ENCODE peak calls at places on chromosome 7, in seven cellular contexts. One of them, this sample, is unnamed.

GRCh38 chr7:143013897-143014296 is 13.0 kb downstream of the OR9A2 start:
- DNase-seq in H9: no peak
- DNase-seq in upper lobe of right lung: no peak
- DNase-seq in glutamatergic neuron: no peak
- DNase-seq in activated naive CD4-positive, alpha-beta T cell: no peak
- DNase-seq in T-helper 2 cell: no peak
- DNase-seq in RPMI8226: no peak
- DNase-seq in this sample: no peak

GRCh38 chr7:132061931-132062330 is 505.5 kb upstream of the PODXL start:
- DNase-seq in H9: no peak
- DNase-seq in T-helper 2 cell: no peak
- DNase-seq in glutamatergic neuron: no peak
- DNase-seq in upper lobe of right lung: no peak
- DNase-seq in RPMI8226: no peak
- DNase-seq in activated naive CD4-positive, alpha-beta T cell: no peak
- DNase-seq in this sample: no peak

GRCh38 chr7:147636553-147636952 is 954.0 kb upstream of the C7orf33 start:
- DNase-seq in activated naive CD4-positive, alpha-beta T cell: no peak
- DNase-seq in upper lobe of right lung: no peak
- DNase-seq in T-helper 2 cell: no peak
- DNase-seq in H9: no peak
- DNase-seq in RPMI8226: no peak
- DNase-seq in glutamatergic neuron: no peak
- DNase-seq in this sample: no peak

GRCh38 chr7:110534241-110534931 is 556.5 kb upstream of the LRRN3 start:
- DNase-seq in T-helper 2 cell: peak
- DNase-seq in activated naive CD4-positive, alpha-beta T cell: no peak
- DNase-seq in RPMI8226: peak
- DNase-seq in H9: no peak
- DNase-seq in glutamatergic neuron: no peak
- DNase-seq in upper lobe of right lung: no peak
- DNase-seq in this sample: no peak

GRCh38 chr7:985915-986741 is 3.1 kb downstream of the CYP2W1 start:
- DNase-seq in H9: no peak
- DNase-seq in glutamatergic neuron: no peak
- DNase-seq in T-helper 2 cell: no peak
- DNase-seq in activated naive CD4-positive, alpha-beta T cell: no peak
- DNase-seq in upper lobe of right lung: peak
- DNase-seq in RPMI8226: no peak
- DNase-seq in this sample: no peak

GRCh38 chr7:33654641-33655040 is 250.7 kb upstream of the BMPER start:
- DNase-seq in activated naive CD4-positive, alpha-beta T cell: no peak
- DNase-seq in RPMI8226: no peak
- DNase-seq in upper lobe of right lung: no peak
- DNase-seq in glutamatergic neuron: no peak
- DNase-seq in H9: no peak
- DNase-seq in T-helper 2 cell: no peak
- DNase-seq in this sample: no peak

GRCh38 chr7:110507832-110508231 is 583.1 kb upstream of the LRRN3 start:
- DNase-seq in RPMI8226: no peak
- DNase-seq in activated naive CD4-positive, alpha-beta T cell: no peak
- DNase-seq in glutamatergic neuron: no peak
- DNase-seq in H9: no peak
- DNase-seq in T-helper 2 cell: no peak
- DNase-seq in upper lobe of right lung: no peak
- DNase-seq in this sample: no peak

GRCh38 chr7:71752171-71752935 is 620.4 kb downstream of the GALNT17 start:
- DNase-seq in upper lobe of right lung: peak
- DNase-seq in activated naive CD4-positive, alpha-beta T cell: no peak
- DNase-seq in glutamatergic neuron: peak
- DNase-seq in H9: peak
- DNase-seq in T-helper 2 cell: peak
- DNase-seq in RPMI8226: peak
- DNase-seq in this sample: no peak

GRCh38 chr7:103293526-103293925 is 3.7 kb upstream of the PMPCB start:
- DNase-seq in activated naive CD4-positive, alpha-beta T cell: no peak
- DNase-seq in upper lobe of right lung: no peak
- DNase-seq in T-helper 2 cell: no peak
- DNase-seq in RPMI8226: no peak
- DNase-seq in glutamatergic neuron: no peak
- DNase-seq in H9: no peak
- DNase-seq in this sample: no peak

GRCh38 chr7:74183653-74184450 is 9.7 kb downstream of the EIF4H start:
- DNase-seq in glutamatergic neuron: no peak
- DNase-seq in H9: no peak
- DNase-seq in RPMI8226: peak
- DNase-seq in activated naive CD4-positive, alpha-beta T cell: no peak
- DNase-seq in T-helper 2 cell: no peak
- DNase-seq in upper lobe of right lung: no peak
- DNase-seq in this sample: no peak

GRCh38 chr7:128954830-128955797 is 17.4 kb downstream of the IRF5 start:
- DNase-seq in upper lobe of right lung: no peak
- DNase-seq in H9: no peak
- DNase-seq in glutamatergic neuron: no peak
- DNase-seq in RPMI8226: peak
- DNase-seq in activated naive CD4-positive, alpha-beta T cell: no peak
- DNase-seq in T-helper 2 cell: no peak
- DNase-seq in this sample: no peak

GRCh38 chr7:11748884-11749283 is 83.1 kb downstream of the THSD7A start:
- DNase-seq in RPMI8226: peak
- DNase-seq in T-helper 2 cell: no peak
- DNase-seq in H9: no peak
- DNase-seq in upper lobe of right lung: no peak
- DNase-seq in activated naive CD4-positive, alpha-beta T cell: no peak
- DNase-seq in glutamatergic neuron: peak
- DNase-seq in this sample: no peak

GRCh38 chr7:117138943-117139690 is 183.7 kb downstream of the WNT2 start:
- DNase-seq in T-helper 2 cell: no peak
- DNase-seq in upper lobe of right lung: no peak
- DNase-seq in H9: no peak
- DNase-seq in activated naive CD4-positive, alpha-beta T cell: no peak
- DNase-seq in glutamatergic neuron: no peak
- DNase-seq in RPMI8226: no peak
- DNase-seq in this sample: no peak

GRCh38 chr7:80379034-80379433 is 132.8 kb downstream of the GNAT3 start:
- DNase-seq in T-helper 2 cell: no peak
- DNase-seq in H9: no peak
- DNase-seq in activated naive CD4-positive, alpha-beta T cell: no peak
- DNase-seq in upper lobe of right lung: no peak
- DNase-seq in RPMI8226: no peak
- DNase-seq in glutamatergic neuron: no peak
- DNase-seq in this sample: no peak

GRCh38 chr7:57399251-57399940 is 50.6 kb upstream of the ZNF716 start:
- DNase-seq in activated naive CD4-positive, alpha-beta T cell: no peak
- DNase-seq in H9: no peak
- DNase-seq in T-helper 2 cell: no peak
- DNase-seq in glutamatergic neuron: no peak
- DNase-seq in RPMI8226: no peak
- DNase-seq in upper lobe of right lung: no peak
- DNase-seq in this sample: no peak

GRCh38 chr7:151081170-151082101 is 827 bp upstream of the FASTK start:
- DNase-seq in upper lobe of right lung: peak
- DNase-seq in RPMI8226: no peak
- DNase-seq in glutamatergic neuron: peak
- DNase-seq in T-helper 2 cell: no peak
- DNase-seq in activated naive CD4-positive, alpha-beta T cell: no peak
- DNase-seq in H9: no peak
- DNase-seq in this sample: no peak

GRCh38 chr7:157016352-157017041 is 6.0 kb upstream of the MNX1 start:
- DNase-seq in RPMI8226: peak
- DNase-seq in glutamatergic neuron: no peak
- DNase-seq in T-helper 2 cell: no peak
- DNase-seq in activated naive CD4-positive, alpha-beta T cell: no peak
- DNase-seq in upper lobe of right lung: peak
- DNase-seq in H9: peak
- DNase-seq in this sample: no peak

GRCh38 chr7:101231644-101232043 is 6.0 kb downstream of the CLDN15 start:
- DNase-seq in H9: no peak
- DNase-seq in RPMI8226: no peak
- DNase-seq in T-helper 2 cell: no peak
- DNase-seq in glutamatergic neuron: no peak
- DNase-seq in activated naive CD4-positive, alpha-beta T cell: no peak
- DNase-seq in upper lobe of right lung: no peak
- DNase-seq in this sample: no peak

GRCh38 chr7:100895956-100896742 is 461 bp upstream of the ACHE start:
- DNase-seq in T-helper 2 cell: no peak
- DNase-seq in H9: peak
- DNase-seq in glutamatergic neuron: peak
- DNase-seq in upper lobe of right lung: peak
- DNase-seq in RPMI8226: no peak
- DNase-seq in activated naive CD4-positive, alpha-beta T cell: no peak
- DNase-seq in this sample: no peak

GRCh38 chr7:118259115-118259514 is 34.6 kb downstream of the ANKRD7 start:
- DNase-seq in glutamatergic neuron: no peak
- DNase-seq in upper lobe of right lung: no peak
- DNase-seq in H9: no peak
- DNase-seq in T-helper 2 cell: no peak
- DNase-seq in activated naive CD4-positive, alpha-beta T cell: no peak
- DNase-seq in RPMI8226: no peak
- DNase-seq in this sample: no peak

GRCh38 chr7:18177129-18177814 is 149.6 kb upstream of the PRPS1L1 start:
- DNase-seq in activated naive CD4-positive, alpha-beta T cell: no peak
- DNase-seq in upper lobe of right lung: no peak
- DNase-seq in glutamatergic neuron: no peak
- DNase-seq in T-helper 2 cell: no peak
- DNase-seq in H9: no peak
- DNase-seq in RPMI8226: no peak
- DNase-seq in this sample: no peak

GRCh38 chr7:159317294-159317693 is 172.6 kb upstream of the VIPR2 start:
- DNase-seq in RPMI8226: no peak
- DNase-seq in upper lobe of right lung: no peak
- DNase-seq in glutamatergic neuron: no peak
- DNase-seq in activated naive CD4-positive, alpha-beta T cell: no peak
- DNase-seq in H9: no peak
- DNase-seq in T-helper 2 cell: no peak
- DNase-seq in this sample: no peak

GRCh38 chr7:146150153-146150552 is 33.6 kb downstream of the CNTNAP2 start:
- DNase-seq in upper lobe of right lung: no peak
- DNase-seq in RPMI8226: no peak
- DNase-seq in H9: no peak
- DNase-seq in T-helper 2 cell: no peak
- DNase-seq in activated naive CD4-positive, alpha-beta T cell: no peak
- DNase-seq in glutamatergic neuron: no peak
- DNase-seq in this sample: no peak